ENCODE peak calls at places on chromosomes 1 and 21, in six cellular contexts. P, W, U, N, X and Z are unnamed samples.

GRCh38 chr1:6108937-6109636 is 63.4 kb downstream of the KCNAB2 start:
- DNase-seq in P (no peak), W (no peak), U (peak; percentile 30), N (peak; percentile 33), X (peak; percentile 0), Z (peak; percentile 61)

GRCh38 chr1:203328714-203329122 is 22.2 kb downstream of the FMOD start:
- DNase-seq in P (no peak), W (no peak), U (no peak), N (peak; percentile 47), X (peak; percentile 68), Z (peak; percentile 67)

GRCh38 chr1:2589331-2590232 is 3.0 kb downstream of the PRXL2B start:
- DNase-seq in P (no peak), W (peak; percentile 12), U (no peak), N (no peak), X (no peak), Z (no peak)

GRCh38 chr1:98653186-98653585 is 8.3 kb upstream of the SNX7 start:
- DNase-seq in P (no peak), W (no peak), U (no peak), N (peak; percentile 11), X (no peak), Z (no peak)

GRCh38 chr1:2279210-2279639 is 51.1 kb downstream of the SKI start:
- DNase-seq in P (peak; percentile 91), W (peak; percentile 85), U (no peak), N (peak; percentile 72), X (no peak), Z (peak; percentile 98)

GRCh38 chr1:214545293-214545692 is 6.1 kb downstream of the PTPN14 start:
- DNase-seq in P (no peak), W (no peak), U (no peak), N (no peak), X (no peak), Z (no peak)

GRCh38 chr21:36059823-36060158 is 535 bp downstream of the SETD4 start:
- DNase-seq in P (no peak), W (peak; percentile 46), U (no peak), N (peak; percentile 39), X (no peak), Z (no peak)

GRCh38 chr21:34877485-34878128 is 171.5 kb downstream of the RUNX1 start:
- DNase-seq in P (no peak), W (no peak), U (no peak), N (no peak), X (peak; percentile 52), Z (peak; percentile 51)

GRCh38 chr1:14304381-14304865 is 294.1 kb upstream of the KAZN start:
- DNase-seq in P (peak; percentile 48), W (no peak), U (no peak), N (no peak), X (no peak), Z (no peak)

GRCh38 chr1:93798301-93798700 is 80.7 kb downstream of the DNTTIP2 start:
- DNase-seq in P (peak; percentile 77), W (no peak), U (no peak), N (peak; percentile 77), X (no peak), Z (no peak)

GRCh38 chr1:210594605-210595004 is 265.9 kb downstream of the HHAT start:
- DNase-seq in P (no peak), W (no peak), U (no peak), N (no peak), X (no peak), Z (no peak)

GRCh38 chr1:201597551-201598230 is 58.8 kb downstream of the NAV1 start:
- DNase-seq in P (no peak), W (peak; percentile 44), U (no peak), N (no peak), X (no peak), Z (no peak)

GRCh38 chr1:27522148-27522859 is 32.3 kb upstream of the WASF2 start:
- DNase-seq in P (no peak), W (no peak), U (peak; percentile 68), N (no peak), X (peak; percentile 51), Z (no peak)

GRCh38 chr1:68963353-68963752 is 466.5 kb upstream of the DEPDC1 start:
- DNase-seq in P (no peak), W (no peak), U (no peak), N (no peak), X (no peak), Z (no peak)

GRCh38 chr1:32870615-32871363 is at the start of gene FNDC5:
- DNase-seq in P (no peak), W (no peak), U (no peak), N (no peak), X (no peak), Z (peak; percentile 76)

GRCh38 chr1:109804660-109805059 is 40.9 kb upstream of the EPS8L3 start:
- DNase-seq in P (no peak), W (no peak), U (no peak), N (no peak), X (no peak), Z (no peak)

GRCh38 chr1:33473900-33474299 is 1.5 kb downstream of the ZSCAN20 start:
- DNase-seq in P (no peak), W (no peak), U (no peak), N (no peak), X (no peak), Z (no peak)

GRCh38 chr21:26842300-26842699 is 2.9 kb downstream of the ADAMTS1 start:
- DNase-seq in P (no peak), W (peak; percentile 15), U (no peak), N (peak; percentile 25), X (no peak), Z (no peak)

GRCh38 chr1:78619803-78620579 is at the start of gene IFI44L:
- DNase-seq in P (peak; percentile 63), W (peak; percentile 25), U (peak; percentile 63), N (peak; percentile 67), X (no peak), Z (no peak)

GRCh38 chr1:164682570-164682969 is 123.6 kb downstream of the PBX1 start:
- DNase-seq in P (no peak), W (no peak), U (no peak), N (no peak), X (no peak), Z (peak; percentile 37)

GRCh38 chr1:175580351-175580750 is 163.0 kb downstream of the TNR start:
- DNase-seq in P (no peak), W (no peak), U (no peak), N (no peak), X (no peak), Z (no peak)

GRCh38 chr1:64823691-64824476 is 79.0 kb downstream of the RAVER2 start:
- DNase-seq in P (peak; percentile 39), W (peak; percentile 45), U (peak; percentile 31), N (peak; percentile 79), X (peak; percentile 76), Z (peak; percentile 54)

GRCh38 chr1:22223176-22223575 is 80.3 kb upstream of the WNT4 start:
- DNase-seq in P (no peak), W (no peak), U (no peak), N (no peak), X (no peak), Z (no peak)